ENCODE peak calls at places on chromosomes 12 and 14, in seven cellular contexts. P, A, N, E, I, K and J are unnamed samples.
A peak's percentile ranks its signal among the peaks of the same experiment; 100 is the strongest.

GRCh38 chr12:89247962-89248361 is 104.3 kb downstream of the DUSP6 start:
- DNase-seq in P (peak; percentile 33), A (no peak), N (no peak), E (no peak), I (no peak), K (no peak), J (no peak)

GRCh38 chr12:104057771-104058197 is 6.5 kb upstream of the HCFC2 start:
- DNase-seq in P (peak; percentile 37), A (peak; percentile 47), N (no peak), E (no peak), I (no peak), K (peak; percentile 46), J (no peak)

GRCh38 chr12:113297621-113298471 is 37.1 kb downstream of the SLC8B1 start:
- DNase-seq in P (no peak), A (no peak), N (no peak), E (no peak), I (no peak), K (no peak), J (no peak)

GRCh38 chr12:81450920-81451739 is 308.0 kb downstream of the PPFIA2 start:
- DNase-seq in P (peak; percentile 54), A (peak; percentile 93), N (peak; percentile 77), E (peak; percentile 61), I (peak; percentile 25), K (peak; percentile 72), J (peak; percentile 14)

GRCh38 chr14:30443368-30444007 is 115.5 kb upstream of the G2E3 start:
- DNase-seq in P (peak; percentile 46), A (peak; percentile 58), N (no peak), E (peak; percentile 45), I (no peak), K (peak; percentile 23), J (peak; percentile 65)

GRCh38 chr12:53791735-53792326 is 40.1 kb upstream of the CISTR start:
- DNase-seq in P (no peak), A (peak; percentile 45), N (peak; percentile 80), E (no peak), I (peak; percentile 2), K (peak; percentile 3), J (peak; percentile 57)

GRCh38 chr12:39043425-39043824 is 138.0 kb upstream of the CPNE8 start:
- DNase-seq in P (no peak), A (peak; percentile 27), N (no peak), E (no peak), I (no peak), K (no peak), J (peak; percentile 17)

GRCh38 chr12:101089271-101089670 is 120.8 kb downstream of the SLC5A8 start:
- DNase-seq in P (no peak), A (peak; percentile 82), N (no peak), E (no peak), I (no peak), K (no peak), J (no peak)

GRCh38 chr12:124543591-124544310 is 23.7 kb downstream of the NCOR2 start:
- DNase-seq in P (no peak), A (no peak), N (no peak), E (no peak), I (no peak), K (peak; percentile 76), J (no peak)

GRCh38 chr12:130139971-130140547 is 22.2 kb upstream of the FZD10 start:
- DNase-seq in P (no peak), A (no peak), N (no peak), E (no peak), I (no peak), K (peak; percentile 45), J (no peak)

GRCh38 chr12:132289356-132290202 is 39.8 kb downstream of the GALNT9 start:
- DNase-seq in P (no peak), A (no peak), N (no peak), E (no peak), I (no peak), K (no peak), J (no peak)

GRCh38 chr12:109277899-109278762 is 31.0 kb downstream of the FOXN4 start:
- DNase-seq in P (peak; percentile 12), A (no peak), N (no peak), E (no peak), I (no peak), K (peak; percentile 2), J (no peak)

GRCh38 chr12:94617101-94617500 is 33.3 kb downstream of the TMCC3 start:
- DNase-seq in P (no peak), A (peak; percentile 44), N (no peak), E (no peak), I (no peak), K (no peak), J (no peak)

GRCh38 chr14:59175404-59175803 is 13.1 kb upstream of the DAAM1 start:
- DNase-seq in P (no peak), A (no peak), N (no peak), E (no peak), I (no peak), K (no peak), J (no peak)

GRCh38 chr12:92059976-92060375 is 85.7 kb downstream of the BTG1 start:
- DNase-seq in P (peak; percentile 82), A (no peak), N (no peak), E (no peak), I (no peak), K (peak; percentile 85), J (no peak)

GRCh38 chr12:50579757-50580267 is 75.0 kb downstream of the DIP2B start:
- DNase-seq in P (peak; percentile 60), A (no peak), N (no peak), E (no peak), I (no peak), K (no peak), J (no peak)

GRCh38 chr14:51310453-51311074 is 70.5 kb downstream of the TMX1 start:
- DNase-seq in P (peak; percentile 77), A (no peak), N (no peak), E (no peak), I (no peak), K (peak; percentile 67), J (no peak)

GRCh38 chr14:104280085-104280901 is 141.9 kb downstream of the KIF26A start:
- DNase-seq in P (no peak), A (no peak), N (peak; percentile 25), E (no peak), I (no peak), K (no peak), J (no peak)

GRCh38 chr12:108097160-108097911 is 31.8 kb upstream of the WSCD2 start:
- DNase-seq in P (no peak), A (no peak), N (no peak), E (no peak), I (no peak), K (no peak), J (no peak)

DNA sequence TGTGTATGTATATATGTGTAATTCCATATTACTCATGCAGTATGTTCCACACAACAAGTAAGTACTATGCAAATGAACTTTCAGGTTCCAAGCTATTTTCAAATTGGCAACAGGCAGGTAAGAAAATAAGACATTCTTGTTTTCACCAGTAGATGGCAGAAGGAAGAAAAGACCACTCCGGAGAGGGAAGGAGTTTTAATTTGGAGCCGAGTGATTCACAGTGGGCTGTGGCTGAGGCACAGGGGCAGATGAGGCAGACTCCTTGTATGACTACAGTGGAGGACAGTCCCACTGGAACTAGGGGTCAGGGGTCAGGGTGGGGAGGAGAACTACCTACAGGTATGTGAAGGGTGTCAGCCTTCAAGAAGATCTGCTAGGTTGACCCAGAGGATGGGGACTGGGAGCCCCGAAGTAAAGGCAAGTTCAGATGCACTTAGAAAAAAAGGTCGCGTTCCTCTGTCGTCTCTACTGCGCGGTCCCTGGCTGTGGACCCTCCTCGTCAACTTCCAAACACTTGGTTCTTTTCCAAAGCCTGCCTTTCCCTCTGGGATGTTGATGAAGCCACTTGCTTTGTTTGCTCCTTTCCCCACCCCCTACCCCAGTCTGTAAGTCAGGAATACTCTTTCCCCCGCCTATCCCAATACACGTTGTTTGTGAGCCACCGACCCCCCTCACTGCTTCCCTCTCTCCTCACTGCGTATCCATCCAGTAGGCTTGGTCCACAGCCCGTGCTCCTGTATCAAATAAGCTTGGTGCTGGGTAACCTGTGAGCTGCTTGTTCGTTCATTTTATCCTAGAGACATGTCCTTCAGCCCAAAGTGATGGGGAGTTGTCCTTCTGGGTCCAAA is 24.1 kb downstream of the DDX47 start:
- DNase-seq in P (peak; percentile 84), A (peak; percentile 76), N (peak; percentile 52), E (peak; percentile 43), I (no peak), K (peak; percentile 83), J (no peak)
- H2BK5ac ChIP-seq in P (peak overlapping the region; percentile 84), A (no peak overlapping the region), N (no peak overlapping the region), E (no peak overlapping the region), I (no peak overlapping the region), K (no peak overlapping the region), J (no peak overlapping the region)

GRCh38 chr14:34741840-34742239 is 27.4 kb upstream of the CFL2 start:
- DNase-seq in P (no peak), A (no peak), N (no peak), E (no peak), I (no peak), K (no peak), J (no peak)

GRCh38 chr14:34742509-34743115 is 28.2 kb upstream of the CFL2 start:
- DNase-seq in P (no peak), A (no peak), N (no peak), E (no peak), I (no peak), K (no peak), J (no peak)
- H3K4me2 ChIP-seq in P (no peak overlapping the region), A (no peak overlapping the region), N (no peak overlapping the region), E (no peak overlapping the region), I (no peak overlapping the region), K (no peak overlapping the region), J (no peak overlapping the region)

GRCh38 chr14:69156224-69156623 is 3.3 kb upstream of the DCAF5 start:
- DNase-seq in P (no peak), A (no peak), N (no peak), E (no peak), I (no peak), K (no peak), J (no peak)
- H2BK5ac ChIP-seq in P (no peak overlapping the region), A (no peak overlapping the region), N (no peak overlapping the region), E (no peak overlapping the region), I (no peak overlapping the region), K (no peak overlapping the region), J (no peak overlapping the region)

GRCh38 chr12:112023759-112024396 is 10.7 kb downstream of the ERP29 start:
- DNase-seq in P (no peak), A (no peak), N (no peak), E (no peak), I (no peak), K (no peak), J (no peak)

GRCh38 chr12:112020947-112021457 is 7.8 kb downstream of the ERP29 start:
- DNase-seq in P (no peak), A (no peak), N (no peak), E (no peak), I (no peak), K (no peak), J (no peak)

GRCh38 chr12:112022241-112023016 is 9.2 kb downstream of the ERP29 start:
- DNase-seq in P (no peak), A (no peak), N (no peak), E (no peak), I (no peak), K (no peak), J (no peak)

GRCh38 chr12:112029326-112029725 is 16.1 kb downstream of the ERP29 start:
- DNase-seq in P (no peak), A (no peak), N (no peak), E (no peak), I (no peak), K (no peak), J (no peak)

DNA sequence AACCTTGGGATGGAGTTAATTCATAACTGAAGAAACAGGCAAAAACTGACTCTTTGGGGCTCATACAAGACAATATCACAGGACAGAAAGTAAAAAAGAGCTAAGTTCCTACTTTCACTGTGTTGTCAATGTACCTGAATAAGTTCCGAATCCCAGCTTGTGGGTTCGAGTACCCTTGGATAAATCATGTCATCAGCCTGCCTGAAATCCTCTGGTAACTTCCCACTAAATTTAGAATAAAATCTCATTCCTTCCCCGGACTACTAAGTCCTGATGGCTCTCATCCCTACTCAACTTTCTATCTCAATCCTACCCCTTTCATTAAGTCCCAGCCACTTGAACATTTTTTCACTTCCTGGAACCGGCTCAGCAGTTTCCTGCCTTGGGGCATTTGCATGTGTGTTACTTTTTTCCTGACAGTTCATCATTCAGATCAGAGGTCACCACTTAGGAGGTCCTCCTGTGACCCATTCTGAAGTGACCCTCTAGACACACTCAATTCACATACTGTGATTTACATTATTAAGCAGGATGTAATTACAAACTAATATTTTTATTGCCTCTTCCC is 12.7 kb downstream of the ERP29 start:
- DNase-seq in P (no peak), A (peak; percentile 49), N (no peak), E (no peak), I (no peak), K (peak; percentile 25), J (no peak)
- H3K4me2 ChIP-seq in P (no peak overlapping the region), A (no peak overlapping the region), N (no peak overlapping the region), E (no peak overlapping the region), I (no peak overlapping the region), K (no peak overlapping the region), J (no peak overlapping the region)